ENCODE peak calls at places on chromosomes 2 and 18, in nine cellular contexts. A is colonic mucosa, R is PC-3, W is heart left ventricle, M is MM.1S, X is fibroblast of lung, E is lower leg skin, B is hepatocyte, D is LNCaP clone FGC. S is an unnamed sample.

GRCh38 chr2:104862061-104862941 is 8.4 kb downstream of the POU3F3 start:
- DNase-seq in A (peak), R (no peak), W (no peak), M (no peak), X (no peak), E (peak), B (no peak), D (no peak), S (no peak)

GRCh38 chr18:37476182-37476581 is 89.4 kb downstream of the CELF4 start:
- DNase-seq in A (peak), R (peak), W (no peak), M (peak), X (peak), E (no peak), B (peak), D (no peak), S (no peak)

GRCh38 chr18:24461996-24462395 is 1.6 kb downstream of the HRH4 start:
- DNase-seq in A (no peak), R (no peak), W (no peak), M (no peak), X (no peak), E (no peak), B (no peak), D (no peak), S (no peak)

GRCh38 chr2:16209799-16210198 is 269.4 kb downstream of the MYCN start:
- DNase-seq in A (no peak), R (no peak), W (no peak), M (no peak), X (no peak), E (no peak), B (no peak), D (no peak), S (no peak)

GRCh38 chr2:33804155-33804554 is 205.1 kb upstream of the FAM98A start:
- DNase-seq in A (no peak), R (no peak), W (no peak), M (no peak), X (no peak), E (no peak), B (no peak), D (no peak), S (no peak)

GRCh38 chr2:119699016-119699606 is 20.1 kb downstream of the TMEM177 start:
- DNase-seq in A (no peak), R (no peak), W (no peak), M (no peak), X (no peak), E (no peak), B (no peak), D (no peak), S (no peak)

GRCh38 chr2:33160217-33160616 is 213.5 kb downstream of the LTBP1 start:
- DNase-seq in A (no peak), R (no peak), W (no peak), M (no peak), X (peak), E (no peak), B (no peak), D (no peak), S (no peak)

GRCh38 chr2:234241656-234242445 is 191.3 kb downstream of the SPP2 start:
- DNase-seq in A (no peak), R (peak), W (no peak), M (no peak), X (peak), E (no peak), B (no peak), D (no peak), S (peak)

GRCh38 chr2:1749750-1750149 is 5.4 kb upstream of the PXDN start:
- DNase-seq in A (peak), R (no peak), W (no peak), M (no peak), X (no peak), E (peak), B (no peak), D (no peak), S (no peak)

GRCh38 chr2:230209422-230210051 is 10.2 kb downstream of the SP110 start:
- DNase-seq in A (no peak), R (no peak), W (no peak), M (no peak), X (no peak), E (no peak), B (no peak), D (no peak), S (no peak)

GRCh38 chr2:1068832-1069231 is 118.2 kb downstream of the SNTG2 start:
- DNase-seq in A (no peak), R (no peak), W (no peak), M (no peak), X (no peak), E (no peak), B (no peak), D (no peak), S (no peak)

GRCh38 chr2:19811186-19811585 is 90.6 kb downstream of the TTC32 start:
- DNase-seq in A (no peak), R (no peak), W (no peak), M (no peak), X (no peak), E (no peak), B (no peak), D (no peak), S (no peak)

GRCh38 chr2:118851650-118852049 is 4.2 kb upstream of the EN1 start:
- DNase-seq in A (no peak), R (no peak), W (no peak), M (no peak), X (no peak), E (peak), B (no peak), D (no peak), S (no peak)

GRCh38 chr18:35778850-35779634 is 193.4 kb upstream of the RMP24 start:
- DNase-seq in A (no peak), R (no peak), W (no peak), M (no peak), X (no peak), E (no peak), B (no peak), D (no peak), S (no peak)

GRCh38 chr2:96952976-96953610 is 33.3 kb downstream of the FAM178B start:
- DNase-seq in A (peak), R (no peak), W (no peak), M (no peak), X (peak), E (no peak), B (peak), D (no peak), S (no peak)

GRCh38 chr2:214504599-214505376 is 93.9 kb downstream of the VWC2L start:
- DNase-seq in A (no peak), R (no peak), W (no peak), M (no peak), X (no peak), E (no peak), B (no peak), D (no peak), S (no peak)

GRCh38 chr2:554444-554843 is 122.8 kb downstream of the TMEM18 start:
- DNase-seq in A (no peak), R (no peak), W (no peak), M (no peak), X (no peak), E (no peak), B (no peak), D (no peak), S (no peak)

GRCh38 chr2:171762879-171763573 is 75.8 kb downstream of the DYNC1I2 start:
- DNase-seq in A (no peak), R (peak), W (no peak), M (no peak), X (peak), E (no peak), B (no peak), D (peak), S (no peak)

GRCh38 chr2:9158786-9159779 is 47.5 kb upstream of the ASAP2 start:
- DNase-seq in A (no peak), R (no peak), W (no peak), M (no peak), X (no peak), E (no peak), B (no peak), D (no peak), S (no peak)

GRCh38 chr2:197011777-197012641 is 85.5 kb upstream of the PGAP1 start:
- DNase-seq in A (no peak), R (peak), W (no peak), M (peak), X (peak), E (no peak), B (peak), D (peak), S (no peak)

GRCh38 chr2:187586091-187586632 is 31.9 kb upstream of the TFPI start:
- DNase-seq in A (no peak), R (peak), W (no peak), M (peak), X (peak), E (no peak), B (no peak), D (no peak), S (no peak)

GRCh38 chr2:46294185-46294836 is 2.9 kb upstream of the EPAS1 start:
- DNase-seq in A (peak), R (peak), W (no peak), M (peak), X (no peak), E (peak), B (peak), D (no peak), S (no peak)

GRCh38 chr2:25146896-25147295 is 21.5 kb downstream of the POMC start:
- DNase-seq in A (no peak), R (no peak), W (no peak), M (no peak), X (no peak), E (no peak), B (no peak), D (no peak), S (no peak)

GRCh38 chr2:168545439-168546082 is 89.5 kb downstream of the CERS6 start:
- DNase-seq in A (peak), R (peak), W (peak), M (no peak), X (peak), E (no peak), B (peak), D (no peak), S (peak)

GRCh38 chr2:74915743-74916142 is 42.7 kb upstream of the POLE4 start:
- DNase-seq in A (no peak), R (peak), W (no peak), M (no peak), X (no peak), E (no peak), B (no peak), D (no peak), S (no peak)

GRCh38 chr18:23972416-23972815 is 42.1 kb upstream of the TTC39C start:
- DNase-seq in A (no peak), R (no peak), W (no peak), M (no peak), X (no peak), E (no peak), B (no peak), D (no peak), S (no peak)

GRCh38 chr2:181393472-181393871 is 63.7 kb upstream of the ITGA4 start:
- DNase-seq in A (no peak), R (peak), W (no peak), M (peak), X (peak), E (no peak), B (no peak), D (peak), S (no peak)

GRCh38 chr2:104468846-104469245 is 385.1 kb upstream of the POU3F3 start:
- DNase-seq in A (no peak), R (no peak), W (no peak), M (no peak), X (no peak), E (no peak), B (no peak), D (no peak), S (no peak)

GRCh38 chr2:236177604-236177966 is 9.4 kb upstream of the GBX2 start:
- DNase-seq in A (peak), R (peak), W (peak), M (no peak), X (peak), E (peak), B (peak), D (no peak), S (no peak)
- H3K4me3 ChIP-seq in A (no peak), R (peak), W (peak), M (no peak), X (peak), E (no peak), B (no peak), D (no peak), S (peak)

GRCh38 chr18:3097082-3097481 is 84.1 kb upstream of the LPIN2 start:
- DNase-seq in A (no peak), R (no peak), W (no peak), M (no peak), X (no peak), E (no peak), B (no peak), D (no peak), S (no peak)
- TF ChIP-seq CTCF in A (no peak), R (no peak), W (no peak), M (no peak), X (no peak), E (no peak), B (no peak), D (no peak), S (no peak)

GRCh38 chr2:121285077-121285449 is at the start of gene TFCP2L1:
- DNase-seq in A (peak), R (peak), W (no peak), M (no peak), X (no peak), E (no peak), B (peak), D (no peak), S (no peak)
- H3K4me3 ChIP-seq in A (peak), R (peak), W (peak), M (no peak), X (no peak), E (peak), B (peak), D (no peak), S (peak)

GRCh38 chr2:216774620-216775019 is 79.3 kb upstream of the IGFBP5 start:
- DNase-seq in A (no peak), R (peak), W (peak), M (no peak), X (peak), E (no peak), B (peak), D (no peak), S (peak)

GRCh38 chr2:216775043-216775453 is 79.7 kb upstream of the IGFBP5 start:
- DNase-seq in A (no peak), R (peak), W (peak), M (no peak), X (peak), E (no peak), B (peak), D (no peak), S (peak)

GRCh38 chr2:216776076-216776726 is 80.9 kb upstream of the IGFBP5 start:
- DNase-seq in A (no peak), R (no peak), W (no peak), M (no peak), X (no peak), E (no peak), B (no peak), D (no peak), S (no peak)

GRCh38 chr2:216780843-216781242 is 79.0 kb downstream of the TNP1 start:
- DNase-seq in A (no peak), R (no peak), W (no peak), M (no peak), X (no peak), E (no peak), B (no peak), D (no peak), S (no peak)

DNA sequence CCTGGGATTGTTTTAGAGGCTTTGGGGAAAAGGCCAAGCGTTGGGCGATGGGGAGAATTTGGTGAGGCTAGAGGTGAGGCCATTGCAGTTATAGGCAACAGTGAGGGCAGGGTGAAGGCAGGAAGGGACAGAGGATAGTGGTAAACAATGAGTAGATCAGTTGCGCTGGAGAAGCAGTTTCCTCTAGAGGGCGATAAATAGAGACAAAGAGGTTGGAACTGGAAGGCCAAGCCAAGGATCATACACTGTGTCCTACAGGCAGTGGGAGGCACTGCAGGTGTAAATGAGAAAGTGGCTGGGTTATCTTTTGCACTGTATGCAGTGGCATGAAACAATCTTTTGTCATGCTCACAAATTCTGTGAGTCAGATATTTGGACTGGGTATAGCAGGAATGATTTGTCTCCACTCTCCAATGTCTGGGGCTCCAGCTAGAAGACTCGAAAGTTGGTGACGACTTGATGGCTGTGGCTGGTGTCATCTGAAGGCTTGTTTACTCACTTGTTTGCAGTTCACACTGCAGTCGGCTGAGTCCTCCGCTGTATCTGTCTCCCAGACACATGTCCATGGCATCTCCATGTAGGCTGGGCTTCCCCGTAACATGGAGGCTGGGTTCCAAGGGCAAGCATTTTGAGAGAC is 82.1 kb downstream of the TNP1 start:
- DNase-seq in A (no peak), R (peak), W (no peak), M (peak), X (peak), E (no peak), B (peak), D (peak), S (peak)
- TF ChIP-seq CTCF in A (peak), R (peak), W (peak), M (peak), X (peak), E (no peak), B (peak), D (peak), S (peak)

DNA sequence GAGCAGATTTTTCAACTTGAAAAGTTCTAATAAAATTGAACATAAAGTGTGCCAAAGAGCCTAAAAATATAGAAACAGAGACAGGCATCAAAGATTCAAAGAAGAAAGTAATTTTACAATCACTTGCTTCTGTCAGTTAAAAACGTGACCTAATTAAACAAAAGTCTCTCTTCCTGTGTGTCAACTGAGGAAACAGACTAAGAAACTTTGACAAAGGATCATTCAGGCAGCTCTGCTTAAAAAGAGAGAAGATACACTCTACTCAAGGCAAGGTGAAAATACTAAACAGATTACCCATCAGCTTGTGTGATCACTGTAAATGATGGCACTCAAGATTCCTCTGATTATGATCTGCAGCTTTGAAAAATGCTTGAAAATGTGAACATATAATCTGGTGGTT is 47.8 kb downstream of the DYM start:
- DNase-seq in A (no peak), R (no peak), W (no peak), M (no peak), X (no peak), E (no peak), B (no peak), D (no peak), S (no peak)
- H3K4me3 ChIP-seq in A (no peak), R (no peak), W (no peak), M (no peak), X (no peak), E (no peak), B (no peak), D (no peak), S (no peak)

GRCh38 chr2:169653636-169654035 is 40.6 kb downstream of the CFAP210 start:
- DNase-seq in A (no peak), R (peak), W (no peak), M (no peak), X (no peak), E (no peak), B (no peak), D (no peak), S (no peak)
- TF ChIP-seq CTCF in A (no peak), R (no peak), W (no peak), M (no peak), X (no peak), E (no peak), B (no peak), D (no peak), S (no peak)

GRCh38 chr18:5894613-5895299 is 566 bp downstream of the TMEM200C start:
- DNase-seq in A (no peak), R (no peak), W (no peak), M (no peak), X (peak), E (no peak), B (no peak), D (no peak), S (no peak)
- H3K4me3 ChIP-seq in A (peak), R (peak), W (peak), M (peak), X (peak), E (no peak), B (peak), D (no peak), S (peak)

DNA sequence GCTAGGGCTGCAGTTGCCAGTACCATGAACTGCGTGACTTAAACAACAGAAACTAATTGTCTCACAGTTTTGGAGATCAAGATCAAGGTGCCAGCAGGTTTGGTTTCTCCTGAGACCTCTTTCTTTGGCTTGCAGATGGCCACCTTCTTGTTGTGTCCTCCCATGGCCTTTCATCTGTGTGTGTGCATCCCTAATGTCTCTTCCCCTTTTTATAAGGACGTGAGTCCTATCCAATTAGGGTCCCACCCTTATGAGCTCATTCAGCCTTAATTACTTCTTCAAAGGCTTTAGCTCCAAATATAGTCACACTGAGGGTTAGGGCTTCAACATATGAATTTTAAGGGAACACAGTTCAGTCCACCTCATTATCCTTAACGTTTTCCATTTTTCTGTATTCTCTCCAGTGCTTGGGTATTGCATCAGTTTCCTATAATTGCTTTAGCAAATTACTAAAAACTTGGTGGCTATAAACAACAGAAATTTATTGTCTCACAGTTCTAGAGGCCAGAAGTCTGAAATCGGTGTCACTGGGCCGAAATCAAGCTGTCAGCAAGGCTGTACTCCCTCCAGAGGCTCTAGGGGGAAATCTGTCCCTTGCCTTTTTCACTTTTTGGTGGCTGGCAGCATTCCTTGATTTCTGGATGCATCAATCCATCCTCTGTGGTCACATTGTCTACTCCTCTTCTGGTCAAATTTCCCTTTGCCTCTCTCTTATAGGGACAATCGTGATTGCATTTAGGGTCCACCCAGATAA is 34.1 kb downstream of the CDC42EP3 start:
- DNase-seq in A (no peak), R (no peak), W (no peak), M (no peak), X (no peak), E (no peak), B (no peak), D (no peak), S (no peak)
- TF ChIP-seq CTCF in A (no peak), R (peak), W (no peak), M (no peak), X (no peak), E (no peak), B (no peak), D (no peak), S (peak)

GRCh38 chr18:76977108-76977621 is 154.8 kb downstream of the ZNF236 start:
- DNase-seq in A (peak), R (no peak), W (no peak), M (no peak), X (no peak), E (peak), B (no peak), D (no peak), S (no peak)

GRCh38 chr18:76979906-76980305 is 152.7 kb downstream of the MBP start:
- DNase-seq in A (peak), R (no peak), W (no peak), M (no peak), X (no peak), E (peak), B (no peak), D (no peak), S (no peak)

GRCh38 chr18:76979111-76979751 is 153.4 kb downstream of the MBP start:
- DNase-seq in A (peak), R (no peak), W (no peak), M (no peak), X (no peak), E (peak), B (no peak), D (no peak), S (no peak)

GRCh38 chr18:76977681-76978234 is 154.8 kb downstream of the MBP start:
- DNase-seq in A (peak), R (no peak), W (no peak), M (no peak), X (peak), E (peak), B (no peak), D (no peak), S (no peak)

GRCh38 chr18:76978616-76979015 is 154.0 kb downstream of the MBP start:
- DNase-seq in A (peak), R (no peak), W (no peak), M (no peak), X (no peak), E (no peak), B (no peak), D (no peak), S (no peak)
- H3K4me3 ChIP-seq in A (no peak), R (no peak), W (no peak), M (no peak), X (no peak), E (no peak), B (no peak), D (no peak), S (no peak)

S was measured in epithelial cell of proximal tubule.